ENCODE peak calls at places on chromosomes 16 and 17, in eight cellular contexts. M is pancreas, J is heart left ventricle, C is SK-N-SH, Q is A549, F is mammary epithelial cell, Y is thoracic aorta, K is fibroblast of the aortic adventitia. T is an unnamed sample.

GRCh38 chr17:5897320-5897911 is 172.8 kb upstream of the WSCD1 start:
- DNase-seq in Q (no peak), K (no peak), F (no peak), M (no peak), J (no peak), C (no peak), Y (no peak), T (no peak)

GRCh38 chr16:87602005-87602790 is at the start of gene JPH3:
- DNase-seq in M (no peak), C (peak), J (no peak), Q (no peak), F (no peak), K (no peak), Y (no peak), T (no peak)

GRCh38 chr17:6910987-6911603 is 79.6 kb upstream of the TEKT1 start:
- DNase-seq in F (peak), Y (no peak), C (peak), Q (peak), J (no peak), K (peak), M (no peak), T (no peak)

GRCh38 chr17:6082335-6082734 is 12.2 kb downstream of the WSCD1 start:
- DNase-seq in K (no peak), J (no peak), Y (no peak), Q (no peak), C (no peak), F (no peak), M (no peak), T (no peak)

GRCh38 chr16:50297301-50298074 is 31.1 kb downstream of the ADCY7 start:
- DNase-seq in C (peak), Y (no peak), F (no peak), J (no peak), K (no peak), M (peak), Q (no peak), T (no peak)

GRCh38 chr16:60636117-60636516 is 1400.1 kb downstream of the CDH8 start:
- DNase-seq in J (no peak), Q (no peak), F (peak), M (no peak), K (no peak), C (no peak), Y (no peak), T (no peak)

GRCh38 chr17:36182176-36183000 is 6.0 kb upstream of the TBC1D3B start:
- DNase-seq in F (no peak), C (no peak), K (no peak), J (no peak), Q (no peak), Y (no peak), M (peak), T (no peak)

GRCh38 chr16:67055712-67056487 is 27.0 kb downstream of the CBFB start:
- DNase-seq in Y (no peak), M (no peak), C (peak), Q (peak), K (peak), J (no peak), F (peak), T (no peak)

GRCh38 chr17:64786337-64786736 is 124.2 kb upstream of the SMURF2 start:
- DNase-seq in Q (no peak), Y (no peak), J (no peak), K (no peak), C (no peak), M (peak), F (peak), T (no peak)

GRCh38 chr17:37261286-37261685 is 114.5 kb upstream of the C17orf78 start:
- DNase-seq in C (no peak), M (no peak), K (peak), F (peak), Y (no peak), Q (no peak), J (no peak), T (no peak)

GRCh38 chr17:55263565-55264272 is 1.0 kb upstream of the HLF start:
- DNase-seq in Y (no peak), F (no peak), Q (no peak), M (no peak), C (peak), J (no peak), K (no peak), T (no peak)

GRCh38 chr17:68981288-68981687 is 26.1 kb upstream of the ABCA8 start:
- DNase-seq in J (peak), F (no peak), Q (no peak), Y (no peak), M (no peak), K (peak), C (no peak), T (no peak)

GRCh38 chr17:30970757-30971567 is at the start of gene RNF135:
- DNase-seq in M (peak), K (peak), Y (peak), C (no peak), Q (peak), J (peak), F (peak), T (peak)
- TF ChIP-seq CTCF in M (peak), K (peak), Y (peak), C (no peak), Q (no peak), J (peak), F (peak), T (no peak)

DNA sequence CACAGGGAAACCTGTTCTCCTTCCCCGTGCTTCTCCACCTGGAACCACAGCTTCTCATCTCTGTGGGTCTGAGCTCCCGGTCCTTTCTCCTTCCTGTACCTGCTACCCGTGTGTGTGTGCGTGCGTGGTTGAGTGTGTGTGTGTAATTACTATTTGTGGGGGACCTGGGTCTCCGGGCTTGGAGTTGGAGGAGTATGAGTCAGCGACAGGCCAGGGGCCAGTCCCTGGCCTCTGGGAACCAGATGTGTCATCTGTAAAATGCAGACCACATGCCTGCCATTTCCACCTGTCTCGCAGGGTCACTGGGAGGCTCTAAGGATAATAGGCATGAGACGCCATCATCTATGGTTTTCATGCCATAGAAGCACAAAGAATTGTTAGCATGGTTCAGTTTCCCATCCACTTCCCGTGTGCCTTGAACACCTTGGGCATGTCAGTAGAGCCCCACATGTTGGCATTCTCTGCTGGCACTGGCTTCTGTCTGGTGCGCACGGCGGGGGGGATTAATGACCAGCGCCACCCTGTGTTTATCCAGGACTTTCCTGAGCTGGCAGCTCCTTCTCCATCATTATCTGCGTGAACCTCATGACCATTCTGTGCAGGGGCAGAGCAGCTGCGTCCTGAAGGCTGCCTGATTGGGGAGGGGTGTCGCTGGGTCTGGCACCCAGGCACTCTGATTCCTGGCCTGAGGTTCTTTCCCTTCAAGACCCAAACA is 1.5 kb downstream of the ZNF205 start:
- DNase-seq in F (no peak), Y (no peak), K (no peak), M (no peak), C (peak), Q (no peak), J (no peak), T (no peak)
- TF ChIP-seq CTCF in F (no peak), Y (no peak), K (no peak), M (no peak), C (no peak), Q (no peak), J (no peak), T (no peak)

DNA sequence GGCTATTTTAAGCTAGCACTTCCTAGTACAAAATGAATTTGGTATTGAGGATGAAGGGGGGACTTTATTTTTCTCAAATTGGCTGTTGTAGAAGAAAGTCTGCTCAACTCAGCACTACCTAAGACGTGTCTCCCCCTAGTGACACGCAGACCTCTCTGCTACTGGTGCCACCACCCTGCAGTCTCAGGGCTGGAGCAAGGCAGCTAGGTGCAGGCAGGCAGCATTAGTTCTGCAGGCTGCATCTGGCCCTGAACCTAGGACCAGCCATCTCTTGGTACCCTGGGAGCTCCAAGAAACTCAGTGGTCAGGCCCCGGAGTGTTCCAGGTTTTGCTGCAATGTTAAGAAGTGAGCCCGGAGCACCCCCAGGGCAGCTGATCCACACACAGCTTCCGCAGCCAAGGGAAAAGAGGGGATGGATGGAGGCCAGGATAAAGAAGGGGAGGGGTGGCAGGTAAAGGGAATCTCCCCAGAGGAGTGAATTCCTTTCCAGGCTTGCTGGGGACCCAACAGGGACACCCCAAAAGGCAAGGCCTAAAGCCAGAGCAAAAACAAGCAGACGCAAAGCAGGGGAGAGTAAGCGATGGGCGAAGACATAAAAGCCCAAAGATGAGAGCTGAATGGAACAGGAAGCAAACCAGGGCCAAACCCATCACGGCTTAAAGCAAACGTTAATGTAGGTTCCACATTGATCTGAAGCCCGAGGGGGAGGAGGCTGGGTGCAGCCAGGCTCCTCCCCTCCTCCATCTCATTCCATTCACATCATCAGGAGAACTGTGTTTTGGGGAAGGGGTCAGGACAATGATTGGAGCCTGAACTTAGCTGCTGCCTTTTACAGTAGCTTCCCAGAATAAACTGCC is 200.5 kb downstream of the ZFHX3 start:
- DNase-seq in C (peak), F (no peak), K (peak), J (peak), Y (no peak), Q (peak), M (no peak), T (no peak)
- TF ChIP-seq CTCF in C (peak), F (peak), K (peak), J (peak), Y (peak), Q (peak), M (no peak), T (no peak)

GRCh38 chr17:48070195-48070594 is 22.0 kb downstream of the NFE2L1 start:
- DNase-seq in F (no peak), Y (no peak), C (no peak), K (no peak), Q (no peak), M (no peak), J (no peak), T (no peak)

GRCh38 chr17:48067245-48067644 is 19.1 kb downstream of the NFE2L1 start:
- DNase-seq in F (no peak), M (no peak), J (no peak), K (no peak), Y (no peak), Q (no peak), C (no peak), T (no peak)

GRCh38 chr17:48066192-48066591 is 18.0 kb downstream of the NFE2L1 start:
- DNase-seq in M (no peak), Q (no peak), F (no peak), Y (no peak), C (no peak), J (no peak), K (no peak), T (no peak)

GRCh38 chr17:48066656-48067055 is 18.5 kb downstream of the NFE2L1 start:
- DNase-seq in K (no peak), M (no peak), J (no peak), C (no peak), F (no peak), Y (no peak), Q (no peak), T (no peak)

GRCh38 chr17:48068491-48068961 is 20.4 kb downstream of the NFE2L1 start:
- DNase-seq in Q (peak), F (no peak), K (peak), C (no peak), Y (no peak), J (no peak), M (no peak), T (no peak)
- TF ChIP-seq CTCF in Q (no peak), F (peak), K (peak), C (peak), Y (no peak), J (peak), M (no peak), T (no peak)

DNA sequence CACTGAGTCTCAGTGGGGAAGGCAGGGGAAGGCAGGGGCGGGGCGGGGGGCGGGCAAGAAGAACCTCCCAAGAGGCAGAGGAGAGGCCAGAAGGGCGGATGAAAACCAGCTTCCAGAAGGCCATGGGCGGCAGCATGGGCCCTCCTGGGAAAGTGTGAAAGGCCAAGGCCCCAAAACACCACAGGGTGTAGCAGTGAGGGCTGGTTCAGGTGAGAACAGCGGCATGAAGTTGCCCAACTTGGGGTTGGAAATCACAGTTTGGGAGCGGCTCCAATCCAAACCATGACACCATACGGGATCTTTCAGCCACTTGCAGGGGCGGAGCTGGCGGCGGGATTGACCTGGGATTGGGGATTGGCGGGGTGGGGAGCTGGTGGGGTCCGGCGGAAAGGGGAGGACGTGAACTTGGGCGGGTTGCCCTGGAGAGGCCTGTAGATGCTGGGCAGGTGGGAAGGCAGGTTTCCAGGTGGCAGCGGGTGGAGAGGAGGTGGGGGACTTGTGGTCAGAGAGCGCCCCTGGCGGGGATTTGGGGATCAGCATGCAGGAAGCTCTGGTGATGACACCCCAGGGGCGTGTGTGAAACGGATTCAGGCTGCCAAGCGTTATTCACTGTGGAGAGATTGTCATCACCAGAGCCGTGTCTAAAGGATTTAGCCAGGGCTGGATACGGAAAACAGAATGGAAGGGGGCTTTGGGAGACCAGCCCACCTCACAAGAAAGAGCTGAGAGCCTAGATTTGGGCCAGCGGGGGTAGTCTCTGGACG is 80.9 kb downstream of the ARHGAP23 start:
- DNase-seq in Y (no peak), J (peak), Q (peak), F (peak), C (peak), K (peak), M (peak), T (peak)
- TF ChIP-seq CTCF in Y (peak), J (peak), Q (peak), F (peak), C (peak), K (peak), M (peak), T (no peak)

T was measured in activated B cell treated with CpG ODN at 0.5 μM for 24 hours.